ENCODE peak calls at places on chromosomes 6 and 20, in four cellular contexts. One of them, this sample, is unnamed.

GRCh38 chr6:28135393-28135792 is 6.3 kb upstream of the ZKSCAN8 start:
- DNase-seq in mesendoderm: peak
- DNase-seq in neuronal stem cell: no peak
- DNase-seq in H1: no peak
- DNase-seq in this sample: no peak

GRCh38 chr6:41732601-41733348 is 2.6 kb downstream of the TFEB start:
- DNase-seq in neuronal stem cell: no peak
- DNase-seq in mesendoderm: peak
- DNase-seq in H1: no peak
- DNase-seq in this sample: peak

GRCh38 chr6:152984387-152984872 is 1.6 kb upstream of the FBXO5 start:
- DNase-seq in H1: no peak
- DNase-seq in mesendoderm: peak
- DNase-seq in neuronal stem cell: no peak
- DNase-seq in this sample: no peak

GRCh38 chr6:26157150-26157837 is 70.1 kb downstream of the HFE start:
- DNase-seq in neuronal stem cell: peak
- DNase-seq in H1: peak
- DNase-seq in mesendoderm: peak
- DNase-seq in this sample: peak

GRCh38 chr6:139480356-139480833 is 105.9 kb upstream of the CITED2 start:
- DNase-seq in mesendoderm: peak
- DNase-seq in H1: no peak
- DNase-seq in neuronal stem cell: no peak
- DNase-seq in this sample: no peak

GRCh38 chr6:84033523-84034451 is at the start of gene MRAP2:
- DNase-seq in mesendoderm: peak
- DNase-seq in neuronal stem cell: peak
- DNase-seq in H1: no peak
- DNase-seq in this sample: no peak

GRCh38 chr6:25655746-25656145 is 3.7 kb downstream of the SCGN start:
- DNase-seq in mesendoderm: no peak
- DNase-seq in neuronal stem cell: no peak
- DNase-seq in H1: no peak
- DNase-seq in this sample: no peak

GRCh38 chr6:127481628-127482027 is 22.4 kb upstream of the KIAA0408 start:
- DNase-seq in mesendoderm: peak
- DNase-seq in H1: no peak
- DNase-seq in neuronal stem cell: no peak
- DNase-seq in this sample: peak

GRCh38 chr20:44703956-44704488 is 11.1 kb upstream of the CCN5 start:
- DNase-seq in neuronal stem cell: no peak
- DNase-seq in H1: no peak
- DNase-seq in mesendoderm: no peak
- DNase-seq in this sample: no peak

GRCh38 chr6:158799051-158799792 is 19.9 kb downstream of the EZR start:
- DNase-seq in H1: no peak
- DNase-seq in neuronal stem cell: no peak
- DNase-seq in mesendoderm: no peak
- DNase-seq in this sample: peak

GRCh38 chr20:17655286-17655651 is 26.8 kb downstream of the RRBP1 start:
- DNase-seq in H1: no peak
- DNase-seq in neuronal stem cell: no peak
- DNase-seq in mesendoderm: peak
- DNase-seq in this sample: no peak

GRCh38 chr6:4958624-4959023 is 45.2 kb downstream of the RPP40 start:
- DNase-seq in neuronal stem cell: no peak
- DNase-seq in mesendoderm: no peak
- DNase-seq in H1: no peak
- DNase-seq in this sample: no peak

GRCh38 chr6:138450445-138450844 is 46.4 kb downstream of the HEBP2 start:
- DNase-seq in mesendoderm: no peak
- DNase-seq in neuronal stem cell: no peak
- DNase-seq in H1: no peak
- DNase-seq in this sample: no peak

GRCh38 chr20:50876063-50876685 is 55.1 kb downstream of the ADNP start:
- DNase-seq in mesendoderm: no peak
- DNase-seq in neuronal stem cell: no peak
- DNase-seq in H1: no peak
- DNase-seq in this sample: no peak

GRCh38 chr20:10059006-10059405 is 24.2 kb downstream of the ANKEF1 start:
- DNase-seq in mesendoderm: no peak
- DNase-seq in neuronal stem cell: no peak
- DNase-seq in H1: no peak
- DNase-seq in this sample: no peak

GRCh38 chr6:56866917-56867522 is 87.9 kb upstream of the BEND6 start:
- DNase-seq in neuronal stem cell: no peak
- DNase-seq in H1: no peak
- DNase-seq in mesendoderm: no peak
- DNase-seq in this sample: peak

GRCh38 chr6:6494677-6495076 is 93.8 kb upstream of the LY86 start:
- DNase-seq in mesendoderm: peak
- DNase-seq in neuronal stem cell: peak
- DNase-seq in H1: peak
- DNase-seq in this sample: peak

GRCh38 chr6:137416376-137417109 is 77.7 kb downstream of the OLIG3 start:
- DNase-seq in H1: no peak
- DNase-seq in mesendoderm: peak
- DNase-seq in neuronal stem cell: no peak
- DNase-seq in this sample: peak

GRCh38 chr20:33490023-33490933 is at the start of gene CBFA2T2:
- DNase-seq in H1: no peak
- DNase-seq in mesendoderm: no peak
- DNase-seq in neuronal stem cell: no peak
- DNase-seq in this sample: peak

GRCh38 chr20:3238616-3239025 is 369 bp downstream of the SLC4A11 start:
- DNase-seq in H1: no peak
- DNase-seq in neuronal stem cell: peak
- DNase-seq in mesendoderm: no peak
- DNase-seq in this sample: peak

GRCh38 chr20:44738779-44739477 is 6.7 kb upstream of the KCNK15 start:
- DNase-seq in H1: no peak
- DNase-seq in neuronal stem cell: peak
- DNase-seq in mesendoderm: peak
- DNase-seq in this sample: peak

GRCh38 chr6:78589426-78589825 is 277.9 kb upstream of the IRAK1BP1 start:
- DNase-seq in mesendoderm: no peak
- DNase-seq in H1: no peak
- DNase-seq in neuronal stem cell: no peak
- DNase-seq in this sample: no peak

GRCh38 chr20:47487175-47487917 is 14.3 kb upstream of the NCOA3 start:
- DNase-seq in mesendoderm: no peak
- DNase-seq in neuronal stem cell: no peak
- DNase-seq in H1: no peak
- DNase-seq in this sample: peak

GRCh38 chr6:12516070-12516469 is 200.5 kb upstream of the PHACTR1 start:
- DNase-seq in neuronal stem cell: no peak
- DNase-seq in mesendoderm: no peak
- DNase-seq in H1: no peak
- DNase-seq in this sample: no peak

GRCh38 chr6:2783188-2783957 is 18.2 kb downstream of the WRNIP1 start:
- DNase-seq in neuronal stem cell: no peak
- DNase-seq in mesendoderm: peak
- DNase-seq in H1: no peak
- DNase-seq in this sample: no peak

GRCh38 chr6:85360794-85361642 is 88.9 kb upstream of the NT5E start:
- DNase-seq in H1: no peak
- DNase-seq in neuronal stem cell: no peak
- DNase-seq in mesendoderm: peak
- DNase-seq in this sample: peak

DNA sequence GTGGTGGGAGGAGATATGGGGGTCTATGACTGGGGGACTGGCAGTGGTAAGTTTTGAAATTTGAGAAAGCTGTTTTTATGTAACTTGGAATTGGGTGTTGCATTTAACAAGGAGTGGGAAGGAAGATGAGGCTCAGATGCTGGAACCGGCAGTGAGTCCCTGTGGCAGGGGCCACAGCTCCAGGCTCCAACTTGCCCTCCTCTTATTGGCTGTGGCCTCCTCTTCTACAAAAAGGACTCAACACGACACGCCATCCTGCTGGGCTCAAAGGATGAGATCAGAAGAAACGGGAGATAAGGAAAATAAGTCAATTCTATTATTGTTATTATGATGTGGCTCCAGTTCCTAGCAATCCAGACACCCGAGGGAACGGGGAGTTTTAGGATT is 5.8 kb upstream of the TGM2 start:
- DNase-seq in H1: no peak
- DNase-seq in mesendoderm: no peak
- DNase-seq in neuronal stem cell: no peak
- DNase-seq in this sample: peak
- H2AK5ac ChIP-seq in H1: no peak
- H2AK5ac ChIP-seq in mesendoderm: no peak
- H2AK5ac ChIP-seq in neuronal stem cell: no peak
- H2AK5ac ChIP-seq in this sample: no peak

GRCh38 chr6:157150076-157150475 is 173.2 kb downstream of the TMEM242 start:
- DNase-seq in H1: no peak
- DNase-seq in neuronal stem cell: no peak
- DNase-seq in mesendoderm: no peak
- DNase-seq in this sample: peak
- H2BK5ac ChIP-seq in H1: no peak
- H2BK5ac ChIP-seq in neuronal stem cell: no peak
- H2BK5ac ChIP-seq in mesendoderm: no peak
- H2BK5ac ChIP-seq in this sample: peak

GRCh38 chr6:148448371-148449010 is 105.9 kb downstream of the SASH1 start:
- DNase-seq in H1: no peak
- DNase-seq in mesendoderm: no peak
- DNase-seq in neuronal stem cell: no peak
- DNase-seq in this sample: no peak

GRCh38 chr6:148446681-148447080 is 104.0 kb downstream of the SASH1 start:
- DNase-seq in mesendoderm: no peak
- DNase-seq in neuronal stem cell: no peak
- DNase-seq in H1: no peak
- DNase-seq in this sample: peak

GRCh38 chr6:148445620-148446019 is 103.0 kb downstream of the SASH1 start:
- DNase-seq in mesendoderm: no peak
- DNase-seq in neuronal stem cell: no peak
- DNase-seq in H1: no peak
- DNase-seq in this sample: peak

GRCh38 chr6:148445116-148445515 is 102.5 kb downstream of the SASH1 start:
- DNase-seq in neuronal stem cell: no peak
- DNase-seq in H1: no peak
- DNase-seq in mesendoderm: peak
- DNase-seq in this sample: no peak

GRCh38 chr6:148447521-148448230 is 105.0 kb downstream of the SASH1 start:
- DNase-seq in mesendoderm: no peak
- DNase-seq in neuronal stem cell: no peak
- DNase-seq in H1: no peak
- DNase-seq in this sample: no peak
- H2AK5ac ChIP-seq in mesendoderm: no peak
- H2AK5ac ChIP-seq in neuronal stem cell: no peak
- H2AK5ac ChIP-seq in H1: peak
- H2AK5ac ChIP-seq in this sample: peak

DNA sequence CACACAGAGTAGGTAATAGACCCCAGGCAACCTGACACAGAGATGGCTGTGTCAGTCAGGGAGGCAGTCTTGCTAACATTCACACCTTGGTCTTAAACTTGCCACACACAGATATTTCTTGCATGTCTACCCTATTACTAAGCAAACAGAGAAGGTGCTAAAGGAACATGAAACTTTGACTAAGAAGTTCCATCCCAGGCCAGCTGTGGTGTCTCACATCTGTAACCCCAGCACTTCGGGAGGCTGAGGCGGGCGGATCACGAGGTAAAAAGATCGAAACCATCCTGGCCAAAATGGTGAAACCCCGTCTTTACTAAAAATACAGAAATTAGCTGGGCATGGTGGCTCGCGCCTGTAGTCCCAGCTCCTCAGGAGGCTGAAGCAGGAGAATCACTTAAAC is 222.4 kb upstream of the JARID2 start:
- DNase-seq in neuronal stem cell: no peak
- DNase-seq in H1: no peak
- DNase-seq in mesendoderm: peak
- DNase-seq in this sample: no peak
- H2BK5ac ChIP-seq in neuronal stem cell: no peak
- H2BK5ac ChIP-seq in H1: peak
- H2BK5ac ChIP-seq in mesendoderm: no peak
- H2BK5ac ChIP-seq in this sample: no peak